ENCODE peak calls at places on chromosomes 13 and 19, in six cellular contexts. X is CD8-positive, alpha-beta memory T cell; S is neuronal stem cell; E is aorta; H is heart left ventricle; C is lower lobe of right lung. B is an unnamed sample. For H3K4me1, the result is how much of the 10 kb centered on the place peaks cover.

GRCh38 chr19:10517760-10518443 is 655 bp upstream of the S1PR5 start:
- DNase-seq in X (no peak), S (no peak), E (no peak), H (no peak), C (no peak), B (no peak)

GRCh38 chr19:46147166-46147740 is 785 bp upstream of the IGFL2 start:
- DNase-seq in X (no peak), S (no peak), E (no peak), H (no peak), C (no peak), B (no peak)

GRCh38 chr19:35114656-35115537 is 726 bp upstream of the FXYD3 start:
- DNase-seq in X (peak), S (peak), E (peak), H (peak), C (peak), B (no peak)

GRCh38 chr13:87884874-87885273 is 213.7 kb downstream of the SLITRK5 start:
- DNase-seq in X (no peak), S (peak), E (no peak), H (no peak), C (no peak), B (no peak)

GRCh38 chr13:106599875-106600797 is 32.2 kb upstream of the ARGLU1 start:
- DNase-seq in X (no peak), S (no peak), E (no peak), H (no peak), C (no peak), B (no peak)

GRCh38 chr13:45333251-45333972 is 7.6 kb downstream of the TPT1 start:
- DNase-seq in X (no peak), S (no peak), E (no peak), H (no peak), C (no peak), B (no peak)

GRCh38 chr13:32164622-32165268 is 133.2 kb downstream of the FRY start:
- DNase-seq in X (no peak), S (peak), E (no peak), H (no peak), C (no peak), B (no peak)

GRCh38 chr13:102584423-102584822 is 12.4 kb upstream of the TPP2 start:
- DNase-seq in X (no peak), S (no peak), E (no peak), H (no peak), C (no peak), B (no peak)

GRCh38 chr13:33637978-33638743 is 179.8 kb upstream of the RFC3 start:
- DNase-seq in X (no peak), S (no peak), E (no peak), H (no peak), C (no peak), B (no peak)

GRCh38 chr13:75489502-75490263 is 7.7 kb upstream of the TBC1D4 start:
- DNase-seq in X (no peak), S (no peak), E (no peak), H (no peak), C (peak), B (peak)

GRCh38 chr13:104648291-104648690 is 1582.1 kb upstream of the SLC10A2 start:
- DNase-seq in X (no peak), S (no peak), E (no peak), H (no peak), C (no peak), B (no peak)

DNA sequence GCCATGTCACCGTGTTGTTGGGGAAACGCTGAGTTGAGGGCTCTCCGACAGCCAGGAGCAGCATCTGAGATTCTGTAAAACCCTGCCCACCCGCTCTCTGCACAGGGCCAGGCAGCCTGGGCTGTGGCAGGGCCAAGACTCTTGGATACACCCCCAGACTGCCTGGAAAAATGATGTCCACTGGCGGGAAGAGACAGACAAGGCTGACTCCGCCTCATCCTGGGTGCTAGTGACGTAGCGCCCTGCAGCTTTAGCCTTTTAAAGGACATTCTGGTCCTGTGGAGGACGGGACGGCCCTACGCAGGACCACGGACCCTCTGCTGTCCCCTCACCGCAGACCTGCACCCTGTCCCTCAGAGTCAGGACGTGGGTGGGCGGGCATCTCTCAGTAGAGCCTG is 20.7 kb upstream of the LILRA2 start:
- DNase-seq in X (no peak), S (no peak), E (no peak), H (no peak), C (no peak), B (no peak)
- H3K4me1 ChIP-seq in X (under half), S (under half), E (under half), H (under half), C (under half), B (under half)

DNA sequence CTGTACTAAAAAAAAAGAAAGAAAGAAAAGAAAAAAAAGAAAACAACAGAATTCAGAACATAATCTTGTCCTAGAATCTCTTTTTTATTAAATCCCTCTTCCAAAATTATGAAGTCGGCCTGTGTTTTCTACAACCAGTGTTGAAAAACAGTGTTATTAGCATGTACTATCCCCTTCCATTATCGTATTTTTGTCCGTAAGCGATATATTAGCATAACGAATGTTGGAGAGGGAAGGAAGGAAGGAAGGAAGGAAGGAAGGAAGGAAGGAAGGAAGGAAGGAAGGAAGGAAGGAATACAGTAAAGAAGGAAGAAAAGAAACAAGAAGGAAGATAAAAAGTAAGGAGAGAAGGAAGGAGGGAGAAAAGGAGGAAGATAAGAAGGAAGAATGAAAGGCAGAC is 393.0 kb upstream of the TSHZ3 start:
- DNase-seq in X (no peak), S (no peak), E (no peak), H (no peak), C (no peak), B (no peak)
- H3K27ac ChIP-seq in X (no peak), S (no peak), E (no peak), H (no peak), C (no peak), B (no peak)

GRCh38 chr13:110331362-110331761 is 24.3 kb downstream of the COL4A2 start:
- DNase-seq in X (no peak), S (no peak), E (no peak), H (no peak), C (no peak), B (no peak)

GRCh38 chr13:110329798-110330461 is 22.8 kb downstream of the COL4A2 start:
- DNase-seq in X (no peak), S (no peak), E (no peak), H (no peak), C (no peak), B (no peak)

GRCh38 chr13:110328509-110328908 is 21.4 kb downstream of the COL4A2 start:
- DNase-seq in X (no peak), S (no peak), E (no peak), H (no peak), C (no peak), B (no peak)

GRCh38 chr13:110329258-110329657 is 22.2 kb downstream of the COL4A2 start:
- DNase-seq in X (no peak), S (no peak), E (no peak), H (no peak), C (no peak), B (no peak)

GRCh38 chr13:110330491-110331001 is 23.5 kb downstream of the COL4A2 start:
- DNase-seq in X (no peak), S (no peak), E (no peak), H (no peak), C (no peak), B (no peak)
- H3K4me1 ChIP-seq in X (under half), S (under half), E (under half), H (under half), C (under half), B (under half)

GRCh38 chr19:18229474-18229873 is 3.2 kb upstream of the PDE4C start:
- DNase-seq in X (no peak), S (no peak), E (no peak), H (no peak), C (no peak), B (no peak)
- H3K27ac ChIP-seq in X (no peak), S (no peak), E (no peak), H (no peak), C (no peak), B (no peak)

GRCh38 chr13:110402301-110403069 is 95.4 kb downstream of the COL4A2 start:
- DNase-seq in X (no peak), S (no peak), E (peak), H (no peak), C (no peak), B (no peak)
- H3K4me1 ChIP-seq in X (under half), S (under half), E (under half), H (under half), C (under half), B (under half)

GRCh38 chr13:48096670-48097069 is 1.8 kb upstream of the MED4 start:
- DNase-seq in X (no peak), S (no peak), E (no peak), H (no peak), C (no peak), B (no peak)

GRCh38 chr13:48097793-48098192 is 2.9 kb upstream of the MED4 start:
- DNase-seq in X (no peak), S (no peak), E (no peak), H (no peak), C (no peak), B (no peak)

GRCh38 chr13:48093588-48093987 is 1.3 kb downstream of the MED4 start:
- DNase-seq in X (no peak), S (no peak), E (no peak), H (no peak), C (no peak), B (no peak)

GRCh38 chr13:48094404-48094780 is 512 bp downstream of the MED4 start:
- DNase-seq in X (no peak), S (no peak), E (no peak), H (no peak), C (no peak), B (no peak)

GRCh38 chr13:48094781-48095502 is at the start of gene MED4:
- DNase-seq in X (peak), S (peak), E (peak), H (peak), C (peak), B (peak)
- H3K27ac ChIP-seq in X (peak), S (no peak), E (peak), H (peak), C (peak), B (peak)

GRCh38 chr19:16070366-16070990 is 5.8 kb upstream of the TPM4 start:
- DNase-seq in X (peak), S (no peak), E (peak), H (peak), C (peak), B (peak)

GRCh38 chr19:16066611-16067104 is 9.6 kb upstream of the TPM4 start:
- DNase-seq in X (no peak), S (no peak), E (no peak), H (no peak), C (peak), B (no peak)

GRCh38 chr19:16069813-16070365 is 6.4 kb upstream of the TPM4 start:
- DNase-seq in X (no peak), S (no peak), E (peak), H (no peak), C (peak), B (no peak)

GRCh38 chr19:16067205-16067938 is 8.9 kb upstream of the TPM4 start:
- DNase-seq in X (no peak), S (no peak), E (peak), H (no peak), C (peak), B (peak)

GRCh38 chr19:16068696-16069259 is 7.5 kb upstream of the TPM4 start:
- DNase-seq in X (no peak), S (no peak), E (peak), H (no peak), C (peak), B (peak)
- H3K4me1 ChIP-seq in X (half or more), S (under half), E (under half), H (under half), C (under half), B (under half)

GRCh38 chr19:12965812-12966135 is 3.6 kb upstream of the DAND5 start:
- DNase-seq in X (no peak), S (no peak), E (no peak), H (no peak), C (no peak), B (no peak)

GRCh38 chr19:12965017-12965811 is 4.2 kb upstream of the DAND5 start:
- DNase-seq in X (peak), S (peak), E (peak), H (peak), C (peak), B (peak)

GRCh38 chr19:12969292-12969988 is at the start of gene DAND5:
- DNase-seq in X (no peak), S (no peak), E (peak), H (peak), C (no peak), B (no peak)

GRCh38 chr19:12970070-12970820 is 869 bp downstream of the DAND5 start:
- DNase-seq in X (no peak), S (no peak), E (no peak), H (no peak), C (no peak), B (no peak)

GRCh38 chr19:12967907-12968306 is 1.5 kb upstream of the DAND5 start:
- DNase-seq in X (no peak), S (no peak), E (no peak), H (no peak), C (no peak), B (no peak)
- H3K27ac ChIP-seq in X (no peak), S (no peak), E (no peak), H (no peak), C (no peak), B (no peak)

GRCh38 chr19:42512130-42512636 is 16.1 kb downstream of the CEACAM1 start:
- DNase-seq in X (no peak), S (no peak), E (no peak), H (no peak), C (no peak), B (no peak)
- H3K4me1 ChIP-seq in X (under half), S (under half), E (under half), H (under half), C (under half), B (under half)

GRCh38 chr19:28633223-28634030 is 579.5 kb downstream of the UQCRFS1 start:
- DNase-seq in X (peak), S (peak), E (no peak), H (no peak), C (peak), B (peak)
- H3K27ac ChIP-seq in X (no peak), S (no peak), E (no peak), H (no peak), C (no peak), B (no peak)